ENCODE peak calls at places on chromosomes 5 and 9, in seven cellular contexts. K, M, R, Z, L, Y and A are unnamed samples.

GRCh38 chr9:91391426-91392217 is 29.9 kb upstream of the AUH start:
- DNase-seq in L (no peak), Z (no peak), M (no peak), K (no peak), Y (no peak), R (no peak), A (no peak)

GRCh38 chr5:115594343-115595047 is 7.8 kb downstream of the TICAM2 start:
- DNase-seq in Y (no peak), M (no peak), R (no peak), Z (no peak), K (peak), L (no peak), A (no peak)

GRCh38 chr5:76153996-76154395 is 70.8 kb downstream of the SV2C start:
- DNase-seq in Z (no peak), L (no peak), K (no peak), M (no peak), R (no peak), Y (no peak), A (no peak)

GRCh38 chr5:148828461-148829247 is 2.2 kb downstream of the ADRB2 start:
- DNase-seq in M (no peak), Z (no peak), L (no peak), K (no peak), Y (no peak), R (no peak), A (no peak)

GRCh38 chr5:40198736-40199135 is 481.0 kb upstream of the PTGER4 start:
- DNase-seq in Y (no peak), K (peak), M (no peak), L (no peak), Z (no peak), R (no peak), A (no peak)

GRCh38 chr5:77957-78804 is 13.8 kb upstream of the PLEKHG4B start:
- DNase-seq in Z (no peak), Y (no peak), M (no peak), L (peak), K (peak), R (peak), A (peak)

GRCh38 chr5:156475831-156476551 is 149.0 kb downstream of the SGCD start:
- DNase-seq in K (peak), M (no peak), R (no peak), Y (no peak), Z (no peak), L (no peak), A (no peak)

GRCh38 chr5:143985832-143986485 is 174.0 kb downstream of the HMHB1 start:
- DNase-seq in R (no peak), K (peak), Z (no peak), L (no peak), Y (no peak), M (no peak), A (no peak)

GRCh38 chr5:170278611-170279500 is 18.7 kb downstream of the LCP2 start:
- DNase-seq in Y (no peak), L (peak), R (no peak), Z (peak), K (no peak), M (peak), A (peak)

GRCh38 chr5:173581408-173582197 is 34.8 kb downstream of the BOD1 start:
- DNase-seq in Z (no peak), K (peak), L (peak), R (no peak), M (peak), Y (no peak), A (peak)

GRCh38 chr5:103703617-103704016 is 141.0 kb upstream of the NUDT12 start:
- DNase-seq in K (no peak), R (no peak), Z (no peak), L (no peak), Y (no peak), M (no peak), A (no peak)

GRCh38 chr9:134418354-134418753 is 92.1 kb downstream of the RXRA start:
- DNase-seq in R (no peak), K (no peak), Y (no peak), M (no peak), Z (no peak), L (no peak), A (no peak)

GRCh38 chr9:32906213-32906612 is 95.2 kb downstream of the APTX start:
- DNase-seq in K (no peak), M (no peak), R (no peak), Z (peak), L (no peak), Y (no peak), A (no peak)

GRCh38 chr9:121765021-121765950 is 113.9 kb downstream of the DAB2IP start:
- DNase-seq in K (peak), R (no peak), Z (no peak), Y (no peak), L (no peak), M (no peak), A (no peak)

GRCh38 chr5:175344331-175345200 is 99.4 kb downstream of the DRD1 start:
- DNase-seq in M (no peak), Y (no peak), L (no peak), K (no peak), Z (no peak), R (no peak), A (no peak)

GRCh38 chr9:93319992-93320490 is 131.4 kb upstream of the FAM120A start:
- DNase-seq in Z (no peak), Y (no peak), M (no peak), K (no peak), R (no peak), L (no peak), A (no peak)

GRCh38 chr5:156406023-156406422 is 79.1 kb downstream of the SGCD start:
- DNase-seq in R (no peak), Y (no peak), Z (no peak), L (no peak), K (no peak), M (no peak), A (no peak)

GRCh38 chr9:130128782-130129424 is 43.3 kb upstream of the NCS1 start:
- DNase-seq in Z (peak), L (peak), M (peak), R (no peak), K (peak), Y (no peak), A (peak)

GRCh38 chr5:141850786-141851185 is 27.4 kb downstream of the PCDH1 start:
- DNase-seq in M (no peak), K (no peak), Y (no peak), L (no peak), Z (no peak), R (no peak), A (no peak)

GRCh38 chr5:132752581-132753125 is 5.4 kb downstream of the CCNI2 start:
- DNase-seq in M (no peak), Z (no peak), L (no peak), K (no peak), Y (no peak), R (no peak), A (no peak)

GRCh38 chr5:108361239-108361638 is 20.7 kb downstream of the FBXL17 start:
- DNase-seq in L (no peak), R (no peak), Z (no peak), K (no peak), Y (no peak), M (no peak), A (no peak)

GRCh38 chr9:131661954-131662621 is 77.8 kb downstream of the RAPGEF1 start:
- DNase-seq in K (no peak), L (peak), Y (no peak), Z (no peak), M (peak), R (no peak), A (peak)

GRCh38 chr5:112419596-112420110 is 576 bp upstream of the EPB41L4A start:
- DNase-seq in Y (no peak), M (no peak), R (peak), L (peak), Z (no peak), K (peak), A (peak)

GRCh38 chr9:96350866-96351265 is 32.6 kb downstream of the SLC35D2 start:
- DNase-seq in Y (peak), L (no peak), K (no peak), Z (no peak), M (no peak), R (no peak), A (no peak)

GRCh38 chr5:141326088-141326854 is 4.0 kb upstream of the PCDHGA1 start:
- DNase-seq in Y (no peak), M (peak), Z (no peak), R (peak), K (peak), L (peak), A (peak)

GRCh38 chr5:133508845-133509741 is 103.2 kb downstream of the FSTL4 start:
- DNase-seq in L (no peak), Y (no peak), Z (no peak), M (no peak), R (no peak), K (no peak), A (no peak)

GRCh38 chr5:160297776-160298175 is 14.6 kb downstream of the CCNJL start:
- DNase-seq in R (no peak), K (no peak), L (no peak), Z (no peak), M (no peak), Y (no peak), A (no peak)

GRCh38 chr5:5826911-5827310 is 404.4 kb downstream of the ICE1 start:
- DNase-seq in R (no peak), M (no peak), K (peak), L (no peak), Z (no peak), Y (no peak), A (no peak)